ENCODE peak calls at places on chromosomes 12 and 14, in five cellular contexts. One of them, this sample, is unnamed.

GRCh38 chr12:131783915-131784541 is 44.2 kb upstream of the MMP17 start:
- DNase-seq in aorta: no peak
- DNase-seq in neural progenitor cell: no peak
- DNase-seq in coronary artery: no peak
- DNase-seq in DND-41: no peak
- DNase-seq in this sample: no peak

GRCh38 chr12:121468451-121468850 is 68.5 kb downstream of the RNF34 start:
- DNase-seq in aorta: no peak
- DNase-seq in neural progenitor cell: peak; percentile 46
- DNase-seq in coronary artery: no peak
- DNase-seq in DND-41: no peak
- DNase-seq in this sample: no peak

GRCh38 chr14:68638056-68638816 is 154.6 kb downstream of the ZFP36L1 start:
- DNase-seq in aorta: no peak
- DNase-seq in neural progenitor cell: no peak
- DNase-seq in coronary artery: no peak
- DNase-seq in DND-41: no peak
- DNase-seq in this sample: no peak

GRCh38 chr14:49306152-49306751 is 279.9 kb downstream of the RPS29 start:
- DNase-seq in aorta: no peak
- DNase-seq in neural progenitor cell: peak; percentile 47
- DNase-seq in coronary artery: no peak
- DNase-seq in DND-41: no peak
- DNase-seq in this sample: no peak

GRCh38 chr12:107925125-107925524 is 150.6 kb downstream of the ASCL4 start:
- DNase-seq in aorta: no peak
- DNase-seq in neural progenitor cell: no peak
- DNase-seq in coronary artery: no peak
- DNase-seq in DND-41: no peak
- DNase-seq in this sample: no peak

GRCh38 chr12:122111070-122111750 is 32.7 kb downstream of the MLXIP start:
- DNase-seq in aorta: no peak
- DNase-seq in neural progenitor cell: no peak
- DNase-seq in coronary artery: no peak
- DNase-seq in DND-41: no peak
- DNase-seq in this sample: no peak

GRCh38 chr12:48946206-48946605 is 11.1 kb downstream of the ARF3 start:
- DNase-seq in aorta: no peak
- DNase-seq in neural progenitor cell: no peak
- DNase-seq in coronary artery: no peak
- DNase-seq in DND-41: no peak
- DNase-seq in this sample: no peak

GRCh38 chr12:14768823-14769405 is 34.4 kb downstream of the WBP11 start:
- DNase-seq in aorta: no peak
- DNase-seq in neural progenitor cell: peak; percentile 26
- DNase-seq in coronary artery: peak; percentile 77
- DNase-seq in DND-41: no peak
- DNase-seq in this sample: no peak

GRCh38 chr14:93280743-93281142 is 52.1 kb downstream of the BTBD7 start:
- DNase-seq in aorta: no peak
- DNase-seq in neural progenitor cell: no peak
- DNase-seq in coronary artery: no peak
- DNase-seq in DND-41: no peak
- DNase-seq in this sample: no peak

GRCh38 chr12:90679674-90680073 is 275.3 kb downstream of the CCER1 start:
- DNase-seq in aorta: no peak
- DNase-seq in neural progenitor cell: no peak
- DNase-seq in coronary artery: no peak
- DNase-seq in DND-41: no peak
- DNase-seq in this sample: no peak

GRCh38 chr12:2646341-2646740 is 148.4 kb upstream of the FKBP4 start:
- DNase-seq in aorta: peak; percentile 15
- DNase-seq in neural progenitor cell: no peak
- DNase-seq in coronary artery: no peak
- DNase-seq in DND-41: no peak
- DNase-seq in this sample: no peak

GRCh38 chr14:47720281-47720680 is 44.9 kb upstream of the MDGA2 start:
- DNase-seq in aorta: no peak
- DNase-seq in neural progenitor cell: no peak
- DNase-seq in coronary artery: no peak
- DNase-seq in DND-41: no peak
- DNase-seq in this sample: no peak

GRCh38 chr12:78421011-78421410 is 443.6 kb upstream of the SYT1 start:
- DNase-seq in aorta: no peak
- DNase-seq in neural progenitor cell: no peak
- DNase-seq in coronary artery: no peak
- DNase-seq in DND-41: no peak
- DNase-seq in this sample: no peak

GRCh38 chr12:66296171-66296683 is 6.1 kb upstream of the HELB start:
- DNase-seq in aorta: no peak
- DNase-seq in neural progenitor cell: no peak
- DNase-seq in coronary artery: no peak
- DNase-seq in DND-41: no peak
- DNase-seq in this sample: no peak

GRCh38 chr14:37870947-37871346 is 275.5 kb downstream of the TTC6 start:
- DNase-seq in aorta: no peak
- DNase-seq in neural progenitor cell: peak; percentile 3
- DNase-seq in coronary artery: no peak
- DNase-seq in DND-41: no peak
- DNase-seq in this sample: no peak

GRCh38 chr12:127162902-127163301 is 1104.1 kb upstream of the TMEM132C start:
- DNase-seq in aorta: no peak
- DNase-seq in neural progenitor cell: no peak
- DNase-seq in coronary artery: no peak
- DNase-seq in DND-41: no peak
- DNase-seq in this sample: peak; percentile 14

GRCh38 chr12:106893451-106893850 is 62.3 kb upstream of the TMEM263 start:
- DNase-seq in aorta: no peak
- DNase-seq in neural progenitor cell: no peak
- DNase-seq in coronary artery: no peak
- DNase-seq in DND-41: no peak
- DNase-seq in this sample: no peak

DNA sequence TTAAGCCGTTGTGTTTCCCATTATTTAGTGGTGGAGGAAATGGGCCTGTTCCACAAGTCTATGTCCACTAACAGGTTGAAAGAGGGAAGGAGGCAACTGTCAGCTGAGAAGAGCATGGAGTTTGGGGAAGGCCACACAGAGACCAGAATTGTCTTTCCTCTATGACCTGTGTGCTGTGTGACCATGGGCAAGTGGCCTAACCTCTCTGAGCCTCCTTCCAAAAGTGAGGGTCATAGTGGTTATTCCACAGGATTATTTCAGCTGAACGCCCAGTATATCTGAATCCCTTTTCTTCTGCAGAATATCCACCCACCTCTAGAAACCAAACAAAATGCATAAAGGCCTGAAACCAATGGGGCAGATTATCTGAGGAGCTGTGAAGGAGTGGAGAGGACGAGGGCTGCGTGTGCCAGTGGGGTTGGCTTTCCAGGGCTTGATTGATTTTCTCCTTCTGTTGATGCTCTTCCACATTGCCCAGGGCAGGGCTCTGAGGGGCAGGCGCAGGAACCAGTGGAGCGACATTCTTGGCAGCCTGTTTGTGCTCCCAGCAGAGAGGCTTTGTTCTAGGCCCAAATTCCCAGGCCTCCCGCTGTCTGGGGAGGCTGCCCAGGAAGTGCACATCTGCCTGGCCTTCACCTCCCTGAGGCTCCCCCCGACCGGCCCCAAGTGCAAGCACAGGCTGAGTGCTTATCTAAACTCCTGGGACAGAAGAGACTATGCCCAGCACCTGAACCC is 452.7 kb downstream of the BCL11B start:
- DNase-seq in aorta: no peak
- DNase-seq in neural progenitor cell: peak; percentile 30
- DNase-seq in coronary artery: no peak
- DNase-seq in DND-41: no peak
- DNase-seq in this sample: no peak
- H3K27ac ChIP-seq in aorta: no peak overlapping the region
- H3K27ac ChIP-seq in neural progenitor cell: no peak overlapping the region
- H3K27ac ChIP-seq in coronary artery: no peak overlapping the region
- H3K27ac ChIP-seq in DND-41: no peak overlapping the region
- H3K27ac ChIP-seq in this sample: no peak overlapping the region

DNA sequence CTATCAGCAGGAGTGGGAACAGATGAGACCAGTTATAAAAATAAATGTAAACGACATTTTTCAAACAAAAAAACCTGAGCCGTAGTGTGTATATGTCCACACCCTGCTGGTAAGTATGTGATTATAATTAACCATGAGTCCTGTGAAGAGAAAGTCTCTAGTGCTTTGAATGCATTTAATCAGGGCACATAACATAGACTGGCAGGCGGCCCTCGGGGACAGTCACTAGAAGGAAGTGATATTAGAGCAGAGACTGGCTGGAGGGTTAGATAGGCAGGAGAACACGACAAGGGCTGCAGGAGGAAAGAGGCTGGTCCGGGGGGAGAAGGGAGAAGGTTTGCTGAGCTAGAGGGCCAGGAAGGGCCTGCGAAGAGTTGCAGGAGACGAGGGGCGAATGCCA is 23.8 kb upstream of the ELK3 start:
- DNase-seq in aorta: no peak
- DNase-seq in neural progenitor cell: no peak
- DNase-seq in coronary artery: no peak
- DNase-seq in DND-41: no peak
- DNase-seq in this sample: no peak
- H3K27ac ChIP-seq in aorta: no peak overlapping the region
- H3K27ac ChIP-seq in neural progenitor cell: no peak overlapping the region
- H3K27ac ChIP-seq in coronary artery: no peak overlapping the region
- H3K27ac ChIP-seq in DND-41: no peak overlapping the region
- H3K27ac ChIP-seq in this sample: no peak overlapping the region

DNA sequence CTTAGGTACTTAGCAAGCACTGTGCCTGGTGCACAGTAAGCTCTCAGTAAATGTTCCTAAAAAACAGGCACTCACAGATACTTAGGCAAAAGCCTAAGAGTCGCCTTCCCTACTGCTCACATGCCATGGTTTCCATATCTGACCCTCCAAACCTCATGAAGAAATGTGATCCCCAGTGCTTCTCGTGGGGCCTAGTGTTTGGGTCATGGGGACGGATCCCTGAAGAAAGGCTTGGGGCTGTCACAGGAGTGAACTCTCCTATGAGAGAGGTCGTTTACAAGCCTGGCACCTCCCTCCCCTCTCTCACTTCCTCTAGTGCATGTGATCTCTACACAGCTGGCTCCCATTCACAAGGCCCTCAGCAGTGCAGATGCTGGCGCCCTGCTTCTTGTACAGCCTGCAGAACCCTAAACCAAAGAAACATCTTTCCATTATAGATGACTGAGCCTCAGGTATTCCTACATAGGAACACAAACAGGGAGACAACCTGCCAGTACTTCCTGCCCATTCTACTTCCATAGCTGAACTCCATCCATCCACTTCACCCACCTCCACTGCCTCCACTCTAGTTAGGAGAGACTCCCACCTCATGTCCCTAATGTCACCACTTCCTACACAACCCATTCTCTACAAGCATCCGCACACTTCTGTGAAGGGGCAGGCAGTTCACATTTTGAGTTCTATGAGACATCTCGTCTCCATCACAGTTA is 2.9 kb downstream of the SLC15A4 start:
- DNase-seq in aorta: peak; percentile 81
- DNase-seq in neural progenitor cell: no peak
- DNase-seq in coronary artery: no peak
- DNase-seq in DND-41: peak; percentile 43
- DNase-seq in this sample: no peak
- H3K27ac ChIP-seq in aorta: peak overlapping the region; percentile 1
- H3K27ac ChIP-seq in neural progenitor cell: no peak overlapping the region
- H3K27ac ChIP-seq in coronary artery: peak overlapping the region; percentile 23
- H3K27ac ChIP-seq in DND-41: peak overlapping the region; percentile 46
- H3K27ac ChIP-seq in this sample: no peak overlapping the region

GRCh38 chr12:47817272-47818006 is 2.3 kb downstream of the HDAC7 start:
- DNase-seq in aorta: peak; percentile 52
- DNase-seq in neural progenitor cell: peak; percentile 46
- DNase-seq in coronary artery: no peak
- DNase-seq in DND-41: peak; percentile 41
- DNase-seq in this sample: no peak
- H3K27ac ChIP-seq in aorta: peak overlapping the region; percentile 82
- H3K27ac ChIP-seq in neural progenitor cell: no peak overlapping the region
- H3K27ac ChIP-seq in coronary artery: peak overlapping the region; percentile 100
- H3K27ac ChIP-seq in DND-41: no peak overlapping the region
- H3K27ac ChIP-seq in this sample: peak overlapping the region; percentile 79

This sample was measured in CD4-positive, alpha-beta memory T cell.